ENCODE peak calls at places on chromosomes 5 and 9, in seven cellular contexts. N, I, P, M, G, T and F are unnamed samples.

GRCh38 chr9:19030899-19031298 is 2.1 kb downstream of the SAXO1 start:
- DNase-seq in M (no peak), T (no peak), I (no peak), N (peak; percentile 46), P (no peak), G (no peak), F (no peak)

GRCh38 chr5:92353107-92354030 is 970.3 kb upstream of the ARRDC3 start:
- DNase-seq in P (no peak), G (no peak), I (no peak), M (no peak), T (no peak), N (no peak), F (no peak)

GRCh38 chr5:57524661-57525060 is 42.0 kb upstream of the ACTBL2 start:
- DNase-seq in P (no peak), M (no peak), T (no peak), G (no peak), N (no peak), I (no peak), F (no peak)

GRCh38 chr5:136058031-136058971 is 29.5 kb downstream of the TGFBI start:
- DNase-seq in G (peak; percentile 81), I (no peak), T (no peak), P (peak; percentile 99), M (no peak), N (peak; percentile 69), F (peak; percentile 95)

GRCh38 chr9:135214706-135215105 is 127.2 kb downstream of the OLFM1 start:
- DNase-seq in T (no peak), P (no peak), I (no peak), M (no peak), G (no peak), N (no peak), F (no peak)

GRCh38 chr5:454936-455335 is 12.0 kb downstream of the EXOC3 start:
- DNase-seq in I (no peak), T (no peak), M (peak; percentile 14), N (no peak), P (no peak), G (no peak), F (no peak)

GRCh38 chr5:50715001-50715400 is 48.6 kb downstream of the PARP8 start:
- DNase-seq in N (no peak), G (no peak), P (no peak), T (no peak), M (no peak), I (no peak), F (no peak)

GRCh38 chr5:77679791-77680190 is 41.3 kb upstream of the OTP start:
- DNase-seq in G (no peak), P (peak; percentile 19), T (no peak), I (no peak), N (peak; percentile 66), M (no peak), F (no peak)

GRCh38 chr5:126971455-126972019 is 58.8 kb downstream of the MARCHF3 start:
- DNase-seq in G (no peak), I (no peak), M (no peak), N (no peak), P (no peak), T (no peak), F (peak; percentile 32)

GRCh38 chr5:11482011-11482410 is 422.2 kb downstream of the CTNND2 start:
- DNase-seq in T (no peak), N (no peak), G (no peak), I (no peak), P (no peak), M (no peak), F (no peak)

GRCh38 chr5:33272288-33272687 is 168.5 kb upstream of the TARS1 start:
- DNase-seq in N (peak; percentile 96), I (no peak), T (no peak), G (peak; percentile 88), M (no peak), P (peak; percentile 54), F (peak; percentile 85)

GRCh38 chr5:107381189-107381856 is 289.4 kb downstream of the EFNA5 start:
- DNase-seq in G (peak; percentile 87), I (no peak), P (peak; percentile 97), M (peak; percentile 39), T (no peak), N (peak; percentile 66), F (peak; percentile 71)

GRCh38 chr9:110752766-110753165 is 84.2 kb downstream of the MUSK start:
- DNase-seq in I (no peak), N (peak; percentile 99), P (peak; percentile 60), T (no peak), M (no peak), G (no peak), F (peak; percentile 92)

GRCh38 chr5:102713682-102714231 is 41.3 kb upstream of the PAM start:
- DNase-seq in G (peak; percentile 9), N (no peak), P (no peak), T (no peak), I (no peak), M (no peak), F (no peak)

GRCh38 chr9:111961011-111961410 is 64.4 kb downstream of the UGCG start:
- DNase-seq in P (no peak), T (no peak), M (no peak), G (no peak), I (no peak), N (peak; percentile 39), F (peak; percentile 50)

GRCh38 chr5:174793684-174794328 is 69.4 kb downstream of the MSX2 start:
- DNase-seq in I (peak; percentile 20), T (peak; percentile 37), M (peak; percentile 64), N (peak; percentile 7), P (peak; percentile 48), G (peak; percentile 2), F (peak; percentile 44)

GRCh38 chr5:109388407-109388806 is 21.4 kb downstream of the PJA2 start:
- DNase-seq in G (no peak), T (no peak), I (no peak), M (no peak), P (no peak), N (peak; percentile 37), F (no peak)

GRCh38 chr5:107808671-107809137 is 138.0 kb upstream of the EFNA5 start:
- DNase-seq in T (no peak), N (no peak), I (no peak), G (no peak), M (no peak), P (no peak), F (no peak)

GRCh38 chr5:163565931-163566608 is 60.7 kb downstream of the MAT2B start:
- DNase-seq in G (peak; percentile 6), M (peak; percentile 28), T (peak; percentile 2), N (peak; percentile 20), I (peak; percentile 13), P (no peak), F (peak; percentile 53)

GRCh38 chr5:140965905-140966292 is 377 bp upstream of the PCDHAC2 start:
- DNase-seq in I (no peak), G (no peak), M (peak; percentile 20), N (no peak), P (no peak), T (no peak), F (no peak)

GRCh38 chr5:176954050-176954449 is 52.5 kb downstream of the UIMC1 start:
- DNase-seq in G (no peak), P (no peak), N (no peak), M (no peak), T (no peak), I (no peak), F (peak; percentile 24)

GRCh38 chr9:111463036-111463435 is 21.1 kb downstream of the ECPAS start:
- DNase-seq in M (no peak), G (no peak), N (no peak), P (no peak), T (no peak), I (no peak), F (no peak)

GRCh38 chr9:112361602-112362001 is 18.3 kb upstream of the HSDL2 start:
- DNase-seq in N (peak; percentile 48), I (peak; percentile 40), M (no peak), G (peak; percentile 51), T (no peak), P (peak; percentile 40), F (peak; percentile 68)

GRCh38 chr9:95003694-95004451 is 277.4 kb downstream of the AOPEP start:
- DNase-seq in G (peak; percentile 63), I (no peak), N (no peak), M (no peak), T (peak; percentile 13), P (no peak), F (peak; percentile 77)

GRCh38 chr5:98977723-98978122 is 48.9 kb upstream of the CHD1 start:
- DNase-seq in T (no peak), I (no peak), N (peak; percentile 44), M (no peak), P (no peak), G (no peak), F (no peak)

GRCh38 chr9:133119039-133119438 is 2.0 kb downstream of the RALGDS start:
- DNase-seq in G (no peak), M (peak; percentile 85), T (no peak), N (no peak), P (no peak), I (no peak), F (peak; percentile 95)

GRCh38 chr5:6673963-6674362 is 39.3 kb upstream of the TENT4A start:
- DNase-seq in I (no peak), P (no peak), M (no peak), G (no peak), N (no peak), T (no peak), F (no peak)

GRCh38 chr5:35035271-35035670 is 12.5 kb downstream of the AGXT2 start:
- DNase-seq in I (no peak), N (no peak), T (no peak), M (no peak), P (no peak), G (no peak), F (no peak)

GRCh38 chr9:123825337-123825736 is 104.6 kb downstream of the DENND1A start:
- DNase-seq in M (no peak), G (peak; percentile 14), N (peak; percentile 8), P (no peak), T (no peak), I (no peak), F (no peak)

GRCh38 chr9:114798793-114799427 is 6.9 kb downstream of the TNFSF15 start:
- DNase-seq in I (no peak), N (peak; percentile 85), P (no peak), M (no peak), T (no peak), G (no peak), F (no peak)

GRCh38 chr5:37424441-37424840 is 45.3 kb downstream of the WDR70 start:
- DNase-seq in N (no peak), I (no peak), M (no peak), G (no peak), T (no peak), P (no peak), F (no peak)